ENCODE peak calls at places on chromosomes 7 and 10, in eight cellular contexts. F is naive thymus-derived CD4-positive, alpha-beta T cell; J is IMR-90; O is brain microvascular endothelial cell; A is uterus; P is heart right ventricle; R is GM23248; K is upper lobe of left lung. V is an unnamed sample.

GRCh38 chr7:105760549-105761447 is 115.6 kb downstream of the ATXN7L1 start:
- DNase-seq in F (peak; percentile 62), J (peak; percentile 47), O (no peak), A (no peak), P (no peak), R (peak; percentile 58), K (no peak), V (no peak)

GRCh38 chr10:79410315-79411094 is 34.9 kb downstream of the ZCCHC24 start:
- DNase-seq in F (no peak), J (no peak), O (no peak), A (peak; percentile 49), P (no peak), R (no peak), K (no peak), V (no peak)

GRCh38 chr7:151895008-151895661 is 18.2 kb upstream of the PRKAG2 start:
- DNase-seq in F (no peak), J (no peak), O (no peak), A (no peak), P (no peak), R (no peak), K (no peak), V (no peak)

GRCh38 chr10:26556756-26557640 is 118.9 kb downstream of the APBB1IP start:
- DNase-seq in F (peak; percentile 62), J (peak; percentile 11), O (peak; percentile 40), A (no peak), P (no peak), R (peak; percentile 83), K (no peak), V (no peak)

GRCh38 chr10:134743-135600 is at the start of gene ZMYND11:
- DNase-seq in F (peak; percentile 70), J (peak; percentile 42), O (peak; percentile 8), A (peak; percentile 63), P (peak; percentile 77), R (peak; percentile 75), K (peak; percentile 73), V (peak; percentile 52)

GRCh38 chr7:42617781-42618457 is 294.0 kb downstream of the C7orf25 start:
- DNase-seq in F (no peak), J (no peak), O (no peak), A (no peak), P (no peak), R (no peak), K (no peak), V (no peak)

GRCh38 chr7:73612598-73613269 is 11.6 kb downstream of the MLXIPL start:
- DNase-seq in F (no peak), J (peak; percentile 29), O (peak; percentile 25), A (no peak), P (no peak), R (peak; percentile 41), K (no peak), V (no peak)

GRCh38 chr10:70055550-70055949 is 2.9 kb downstream of the MACROH2A2 start:
- DNase-seq in F (no peak), J (peak; percentile 54), O (no peak), A (no peak), P (no peak), R (peak; percentile 60), K (no peak), V (no peak)

GRCh38 chr10:60521974-60522405 is 132.3 kb upstream of the ANK3 start:
- DNase-seq in F (no peak), J (peak; percentile 4), O (peak; percentile 53), A (no peak), P (no peak), R (peak; percentile 83), K (no peak), V (no peak)

GRCh38 chr10:17454181-17454800 is at the start of gene ST8SIA6:
- DNase-seq in F (peak; percentile 56), J (peak; percentile 47), O (peak; percentile 6), A (no peak), P (peak; percentile 34), R (peak; percentile 74), K (peak; percentile 47), V (no peak)

GRCh38 chr10:44967596-44967995 is 8.0 kb downstream of the RASSF4 start:
- DNase-seq in F (no peak), J (no peak), O (no peak), A (peak; percentile 23), P (no peak), R (no peak), K (peak; percentile 54), V (no peak)

GRCh38 chr10:5665380-5666323 is 743 bp downstream of the ASB13 start:
- DNase-seq in F (no peak), J (no peak), O (no peak), A (no peak), P (no peak), R (peak; percentile 56), K (peak; percentile 46), V (no peak)

GRCh38 chr7:100509213-100509612 is 25.5 kb downstream of the NYAP1 start:
- DNase-seq in F (no peak), J (peak; percentile 83), O (peak; percentile 80), A (peak; percentile 41), P (no peak), R (peak; percentile 63), K (no peak), V (no peak)

GRCh38 chr7:114048386-114049235 is 129.8 kb upstream of the PPP1R3A start:
- DNase-seq in F (no peak), J (peak; percentile 23), O (peak; percentile 32), A (no peak), P (no peak), R (peak; percentile 65), K (no peak), V (no peak)

GRCh38 chr7:36735172-36735571 is 10.9 kb upstream of the AOAH start:
- DNase-seq in F (no peak), J (no peak), O (no peak), A (no peak), P (no peak), R (no peak), K (no peak), V (no peak)

DNA sequence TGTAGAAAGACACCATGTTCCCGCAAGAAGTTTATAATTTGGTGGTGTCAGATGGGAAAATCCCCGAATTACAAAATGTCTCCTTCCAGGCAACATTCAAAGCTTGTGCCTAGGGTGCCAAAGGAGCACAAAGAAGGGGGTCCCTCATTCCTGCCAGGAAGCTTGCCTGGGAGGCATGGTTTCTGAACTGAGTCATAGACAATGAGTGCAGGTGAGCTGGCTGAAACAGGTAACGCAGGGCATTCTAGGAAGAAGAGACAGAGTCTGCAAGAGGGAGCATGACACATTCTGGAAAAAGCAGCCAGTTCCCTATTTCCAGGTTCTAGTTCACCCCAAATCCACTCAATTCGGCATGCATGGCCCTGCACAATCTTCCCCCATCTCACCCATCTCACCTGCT is 11.9 kb upstream of the CALU start:
- DNase-seq in F (no peak), J (no peak), O (no peak), A (no peak), P (no peak), R (no peak), K (no peak), V (no peak)
- H3K27ac ChIP-seq in F (no peak overlapping the region), J (no peak overlapping the region), O (no peak overlapping the region), A (no peak overlapping the region), P (no peak overlapping the region), R (no peak overlapping the region), K (no peak overlapping the region), V (no peak overlapping the region)

DNA sequence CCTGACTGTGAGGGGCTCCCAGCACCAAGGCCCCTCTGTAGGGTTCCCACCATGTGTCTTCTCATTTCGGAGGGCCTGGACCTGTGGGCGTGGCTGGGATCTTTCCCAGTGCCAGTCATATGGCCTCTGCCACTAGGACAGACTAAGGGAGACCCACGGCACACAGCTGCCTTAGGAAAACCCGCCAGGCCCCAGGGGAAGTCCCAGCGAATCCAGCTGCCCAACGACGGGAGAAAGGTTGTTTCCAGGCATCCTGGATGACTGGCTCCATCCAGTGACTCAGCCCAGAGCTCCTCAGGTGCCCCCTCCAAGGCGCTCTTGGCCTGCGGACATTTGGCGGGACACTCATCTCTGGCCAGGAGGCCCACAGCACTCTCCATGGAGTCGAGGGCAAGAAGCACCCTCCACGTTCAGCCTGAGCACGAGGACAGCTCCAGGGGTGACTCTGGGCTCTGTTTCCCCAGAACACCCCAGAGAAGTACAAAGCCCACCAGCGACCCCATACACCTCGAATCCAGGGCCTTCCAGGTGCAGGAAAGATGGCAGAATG is 39.9 kb downstream of the PWWP2B start:
- DNase-seq in F (no peak), J (no peak), O (no peak), A (no peak), P (no peak), R (no peak), K (no peak), V (no peak)
- H3K27ac ChIP-seq in F (no peak overlapping the region), J (no peak overlapping the region), O (no peak overlapping the region), A (no peak overlapping the region), P (no peak overlapping the region), R (no peak overlapping the region), K (no peak overlapping the region), V (no peak overlapping the region)

DNA sequence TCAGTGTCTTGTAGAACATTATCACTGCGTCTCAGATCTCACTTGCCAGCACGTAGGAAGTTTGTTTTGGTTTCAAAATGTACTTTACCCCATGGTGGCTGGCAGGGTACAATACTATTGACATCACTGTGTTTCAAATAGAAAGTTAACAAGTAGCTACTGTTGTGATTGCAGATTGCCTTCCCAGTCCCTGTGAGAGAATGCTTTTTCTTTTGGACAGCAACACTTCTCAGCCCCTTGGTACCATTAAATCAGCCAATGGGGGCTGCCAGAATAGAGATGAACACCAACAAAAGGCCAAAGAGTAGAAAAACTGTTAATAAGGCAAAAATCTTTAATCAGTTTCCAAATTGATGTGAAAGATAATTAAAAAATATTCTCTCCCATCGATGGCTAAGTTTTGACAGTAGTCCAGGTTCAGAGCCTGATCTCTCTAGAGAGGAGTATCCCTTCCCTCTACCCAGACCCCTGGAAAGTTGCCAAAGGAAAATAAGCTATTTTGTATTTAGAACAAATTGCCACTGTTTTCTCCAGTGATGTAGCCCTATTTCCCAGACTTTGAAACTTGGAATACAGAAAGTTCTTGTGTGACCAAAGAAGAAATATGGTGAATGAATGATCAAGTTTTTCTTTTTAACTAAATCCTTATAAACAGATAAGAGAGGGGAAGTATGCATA is 34.9 kb downstream of the SMNDC1 start:
- DNase-seq in F (peak; percentile 47), J (peak; percentile 25), O (peak; percentile 12), A (no peak), P (peak; percentile 57), R (peak; percentile 27), K (no peak), V (peak; percentile 19)
- H3K27ac ChIP-seq in F (peak overlapping the region; percentile 50), J (no peak overlapping the region), O (no peak overlapping the region), A (peak overlapping the region; percentile 48), P (peak overlapping the region; percentile 81), R (no peak overlapping the region), K (peak overlapping the region; percentile 75), V (peak overlapping the region; percentile 95)

GRCh38 chr10:113292086-113292485 is 260.8 kb upstream of the HABP2 start:
- DNase-seq in F (no peak), J (no peak), O (no peak), A (no peak), P (no peak), R (no peak), K (no peak), V (no peak)

GRCh38 chr10:113292743-113293142 is 260.1 kb upstream of the HABP2 start:
- DNase-seq in F (no peak), J (no peak), O (no peak), A (no peak), P (no peak), R (no peak), K (no peak), V (no peak)

GRCh38 chr10:113294868-113295267 is 258.0 kb upstream of the HABP2 start:
- DNase-seq in F (no peak), J (no peak), O (no peak), A (no peak), P (no peak), R (no peak), K (no peak), V (peak; percentile 28)

GRCh38 chr10:113291413-113291812 is 261.4 kb upstream of the HABP2 start:
- DNase-seq in F (no peak), J (no peak), O (no peak), A (no peak), P (no peak), R (peak; percentile 12), K (no peak), V (no peak)

GRCh38 chr10:113293167-113293566 is 259.7 kb upstream of the HABP2 start:
- DNase-seq in F (no peak), J (no peak), O (no peak), A (no peak), P (no peak), R (no peak), K (no peak), V (no peak)
- H3K27ac ChIP-seq in F (no peak overlapping the region), J (no peak overlapping the region), O (no peak overlapping the region), A (no peak overlapping the region), P (no peak overlapping the region), R (no peak overlapping the region), K (no peak overlapping the region), V (no peak overlapping the region)